ENCODE peak calls at places on chromosomes 7 and 10, in seven cellular contexts. L, Z, U, T, D, S and N are unnamed samples.

GRCh38 chr10:13686331-13686752 is 99.6 kb downstream of the PRPF18 start:
- DNase-seq in T (peak; percentile 71), L (no peak), D (no peak), U (no peak), S (no peak), Z (no peak), N (peak; percentile 9)

GRCh38 chr7:99734987-99735386 is at the start of gene CYP3A7:
- DNase-seq in D (no peak), S (no peak), L (no peak), T (no peak), U (no peak), Z (no peak), N (no peak)

GRCh38 chr7:102318482-102318971 is 31.9 kb downstream of the SH2B2 start:
- DNase-seq in S (no peak), U (no peak), Z (no peak), D (no peak), L (no peak), T (peak; percentile 32), N (no peak)

GRCh38 chr7:71424166-71424803 is 292.3 kb downstream of the GALNT17 start:
- DNase-seq in D (no peak), Z (no peak), T (no peak), L (no peak), U (no peak), S (no peak), N (no peak)

GRCh38 chr7:155208681-155209477 is 88.8 kb upstream of the INSIG1 start:
- DNase-seq in Z (no peak), D (no peak), T (peak; percentile 38), U (no peak), S (no peak), L (no peak), N (no peak)

GRCh38 chr7:79461660-79462059 is 8.2 kb upstream of the MAGI2 start:
- DNase-seq in S (no peak), D (peak; percentile 66), T (peak; percentile 66), Z (no peak), U (no peak), L (no peak), N (no peak)

GRCh38 chr10:32347363-32347735 is 391 bp upstream of the EPC1 start:
- DNase-seq in Z (no peak), S (no peak), L (no peak), T (no peak), D (no peak), U (no peak), N (no peak)

GRCh38 chr10:32963102-32963501 is 5.1 kb upstream of the ITGB1 start:
- DNase-seq in T (peak; percentile 82), L (no peak), S (no peak), U (no peak), D (peak; percentile 68), Z (no peak), N (no peak)

GRCh38 chr7:47940482-47941001 is 7.7 kb downstream of the PKD1L1 start:
- DNase-seq in S (no peak), U (peak; percentile 79), Z (no peak), T (peak; percentile 79), L (no peak), D (peak; percentile 76), N (no peak)

GRCh38 chr10:68562666-68563522 is 2.8 kb downstream of the TET1 start:
- DNase-seq in U (no peak), T (peak; percentile 63), Z (peak; percentile 69), L (peak; percentile 27), D (no peak), S (no peak), N (peak; percentile 8)

GRCh38 chr7:5584091-5584490 is 160.5 kb upstream of the TNRC18 start:
- DNase-seq in S (no peak), T (no peak), Z (no peak), L (no peak), U (no peak), D (no peak), N (no peak)

GRCh38 chr10:87670591-87670990 is 10.9 kb downstream of the PAPSS2 start:
- DNase-seq in D (no peak), Z (no peak), U (no peak), L (no peak), T (no peak), S (no peak), N (no peak)

GRCh38 chr7:31125171-31125570 is 73.1 kb downstream of the ADCYAP1R1 start:
- DNase-seq in L (no peak), T (no peak), D (no peak), U (no peak), S (no peak), Z (no peak), N (no peak)

GRCh38 chr7:22346383-22347107 is 10.4 kb downstream of the RAPGEF5 start:
- DNase-seq in Z (peak; percentile 44), U (no peak), T (no peak), D (no peak), S (no peak), L (no peak), N (no peak)

GRCh38 chr10:4132216-4132556 is 347.2 kb upstream of the KLF6 start:
- DNase-seq in U (no peak), S (no peak), L (no peak), Z (no peak), T (no peak), D (no peak), N (no peak)

GRCh38 chr7:50728184-50728583 is 54.5 kb downstream of the GRB10 start:
- DNase-seq in S (no peak), Z (no peak), L (no peak), T (peak; percentile 68), D (peak; percentile 47), U (no peak), N (no peak)

GRCh38 chr7:36151921-36152755 is 916 bp upstream of the EEPD1 start:
- DNase-seq in S (no peak), D (no peak), T (no peak), L (no peak), Z (no peak), U (no peak), N (no peak)

GRCh38 chr7:151754142-151754590 is 122.7 kb downstream of the PRKAG2 start:
- DNase-seq in Z (peak; percentile 66), S (no peak), L (peak; percentile 18), T (peak; percentile 99), D (peak; percentile 98), U (peak; percentile 78), N (peak; percentile 46)

GRCh38 chr10:12927896-12928295 is 73.6 kb downstream of the CCDC3 start:
- DNase-seq in U (no peak), D (no peak), Z (no peak), T (no peak), L (no peak), S (no peak), N (no peak)

GRCh38 chr7:14583518-14583917 is 319.0 kb downstream of the DGKB start:
- DNase-seq in D (no peak), U (no peak), T (no peak), L (no peak), Z (no peak), S (no peak), N (no peak)

GRCh38 chr7:5450549-5451327 is 27.1 kb upstream of the TNRC18 start:
- DNase-seq in Z (peak; percentile 67), L (peak; percentile 36), S (no peak), D (peak; percentile 29), T (peak; percentile 52), U (no peak), N (peak; percentile 29)

GRCh38 chr10:123563581-123563855 is 102.6 kb upstream of the GPR26 start:
- DNase-seq in T (no peak), Z (no peak), U (no peak), L (no peak), D (no peak), S (no peak), N (no peak)

GRCh38 chr7:94394399-94395140 is at the start of gene COL1A2:
- DNase-seq in Z (no peak), D (peak; percentile 96), S (no peak), T (peak; percentile 99), L (no peak), U (peak; percentile 81), N (peak; percentile 23)

GRCh38 chr7:17371656-17372524 is 73.4 kb downstream of the AHR start:
- DNase-seq in L (no peak), Z (no peak), D (peak; percentile 95), U (no peak), T (peak; percentile 95), S (no peak), N (no peak)

GRCh38 chr7:106029941-106030340 is 66.9 kb downstream of the CDHR3 start:
- DNase-seq in D (no peak), L (no peak), T (no peak), U (no peak), S (no peak), Z (no peak), N (no peak)

GRCh38 chr7:47336178-47337020 is 245.5 kb downstream of the TNS3 start:
- DNase-seq in S (no peak), L (no peak), U (no peak), Z (no peak), D (no peak), T (peak; percentile 67), N (no peak)

GRCh38 chr10:61642692-61643091 is 20.0 kb upstream of the CABCOCO1 start:
- DNase-seq in Z (no peak), D (no peak), T (peak; percentile 90), U (no peak), S (no peak), L (no peak), N (no peak)

GRCh38 chr7:7969306-7970112 is 913 bp downstream of the GLCCI1 start:
- DNase-seq in Z (peak; percentile 82), T (peak; percentile 44), L (peak; percentile 67), U (peak; percentile 74), S (peak; percentile 23), D (peak; percentile 33), N (peak; percentile 58)

GRCh38 chr7:23191022-23191421 is 9.2 kb downstream of the NUP42 start:
- DNase-seq in D (no peak), Z (no peak), T (no peak), S (no peak), U (no peak), L (no peak), N (no peak)

GRCh38 chr10:49310901-49311561 is 12.1 kb downstream of the C10orf71 start:
- DNase-seq in L (no peak), U (no peak), Z (no peak), S (no peak), D (no peak), T (no peak), N (no peak)

GRCh38 chr7:101271021-101271420 is 26.1 kb upstream of the FIS1 start:
- DNase-seq in U (no peak), S (no peak), Z (no peak), T (no peak), L (no peak), D (no peak), N (no peak)

GRCh38 chr7:134311807-134312206 is 4.9 kb downstream of the SLC35B4 start:
- DNase-seq in U (no peak), D (no peak), S (no peak), Z (no peak), T (no peak), L (no peak), N (no peak)

GRCh38 chr7:28410628-28411578 is 1.4 kb upstream of the CREB5 start:
- DNase-seq in Z (no peak), U (no peak), D (peak; percentile 60), S (no peak), T (peak; percentile 63), L (no peak), N (peak; percentile 48)